ENCODE peak calls at places on chromosomes 13 and 19, in nine cellular contexts. P, K, D, X, G, I, Q, C and Y are unnamed samples.

GRCh38 chr19:17329061-17329767 is 5.4 kb downstream of the ANO8 start:
- DNase-seq in D (no peak), G (no peak), X (no peak), I (no peak), Q (peak), K (no peak), C (no peak), P (peak), Y (no peak)

GRCh38 chr13:66803013-66803739 is 427.0 kb downstream of the PCDH9 start:
- DNase-seq in X (no peak), Q (no peak), P (no peak), D (no peak), I (no peak), C (no peak), G (no peak), K (no peak), Y (no peak)

GRCh38 chr13:98144501-98145350 is 1.8 kb downstream of the FARP1 start:
- DNase-seq in I (peak), P (no peak), K (no peak), X (peak), G (no peak), Q (peak), C (peak), D (no peak), Y (peak)

GRCh38 chr13:19069684-19070397 is 111.8 kb downstream of the TUBA3C start:
- DNase-seq in I (no peak), X (no peak), D (no peak), K (no peak), G (no peak), Q (no peak), C (no peak), P (no peak), Y (no peak)

GRCh38 chr19:54875506-54875905 is 1.5 kb downstream of the FCAR start:
- DNase-seq in X (no peak), K (no peak), C (no peak), D (no peak), G (no peak), P (no peak), Q (no peak), I (no peak), Y (no peak)

GRCh38 chr19:35142531-35143230 is 374 bp upstream of the FXYD7 start:
- DNase-seq in G (no peak), Q (peak), I (peak), X (no peak), C (no peak), D (no peak), P (peak), K (peak), Y (no peak)

GRCh38 chr13:74250738-74251190 is 116.6 kb upstream of the KLF12 start:
- DNase-seq in Q (no peak), I (no peak), K (no peak), G (peak), X (no peak), C (peak), P (no peak), D (no peak), Y (no peak)

GRCh38 chr13:43087960-43088580 is 64.7 kb downstream of the DNAJC15 start:
- DNase-seq in D (no peak), C (peak), K (no peak), P (no peak), X (no peak), Q (no peak), G (no peak), I (no peak), Y (no peak)

GRCh38 chr13:36673838-36674326 is at the start of gene SERTM1:
- DNase-seq in X (no peak), C (peak), D (no peak), I (peak), G (no peak), Q (peak), K (no peak), P (no peak), Y (no peak)

GRCh38 chr13:99312493-99312883 is 5.3 kb upstream of the GPR183 start:
- DNase-seq in P (no peak), I (no peak), C (peak), K (no peak), G (peak), D (peak), Q (no peak), X (no peak), Y (no peak)

GRCh38 chr13:44117351-44117750 is 237.6 kb downstream of the LACC1 start:
- DNase-seq in I (no peak), G (no peak), K (no peak), D (no peak), P (no peak), C (no peak), X (no peak), Q (no peak), Y (no peak)

GRCh38 chr19:39671739-39672363 is 16.1 kb downstream of the LGALS16 start:
- DNase-seq in K (peak), C (peak), D (no peak), G (peak), P (peak), Q (peak), X (peak), I (peak), Y (peak)

GRCh38 chr19:2974342-2974932 is 2.9 kb upstream of the TLE6 start:
- DNase-seq in I (no peak), X (no peak), G (no peak), P (no peak), D (no peak), Q (no peak), C (peak), K (peak), Y (no peak)

GRCh38 chr13:100333141-100333540 is 244.2 kb downstream of the PCCA start:
- DNase-seq in K (no peak), G (no peak), P (no peak), Q (no peak), C (no peak), X (no peak), I (no peak), D (no peak), Y (no peak)

GRCh38 chr19:11973020-11973810 is 8.4 kb downstream of the ZNF763 start:
- DNase-seq in P (no peak), G (no peak), X (no peak), I (no peak), K (no peak), Q (no peak), C (no peak), D (no peak), Y (no peak)

GRCh38 chr13:113589251-113589960 is 4.9 kb downstream of the TFDP1 start:
- DNase-seq in X (no peak), P (no peak), K (no peak), Q (no peak), D (peak), I (no peak), C (no peak), G (no peak), Y (no peak)

GRCh38 chr13:29978211-29978610 is 127.8 kb upstream of the UBL3 start:
- DNase-seq in C (peak), X (no peak), D (no peak), P (no peak), I (no peak), K (no peak), Q (no peak), G (no peak), Y (no peak)

GRCh38 chr13:74573654-74574053 is 439.4 kb upstream of the KLF12 start:
- DNase-seq in P (no peak), Q (peak), G (no peak), D (no peak), I (no peak), C (no peak), X (no peak), K (peak), Y (no peak)

GRCh38 chr19:1904385-1905070 is 671 bp upstream of the ADAT3 start:
- DNase-seq in D (no peak), I (no peak), Q (peak), G (no peak), X (no peak), P (no peak), C (no peak), K (no peak), Y (peak)

GRCh38 chr19:50721441-50722137 is 1.6 kb upstream of the CLEC11A start:
- DNase-seq in I (no peak), P (no peak), K (no peak), Q (no peak), D (no peak), X (no peak), G (no peak), C (no peak), Y (no peak)

GRCh38 chr19:45171211-45171623 is 6.8 kb downstream of the TRAPPC6A start:
- DNase-seq in P (peak), X (no peak), C (no peak), Q (no peak), D (no peak), I (no peak), G (no peak), K (peak), Y (no peak)

GRCh38 chr19:12664406-12665280 is 1.9 kb downstream of the MAN2B1 start:
- DNase-seq in C (peak), G (no peak), X (no peak), D (no peak), Q (peak), K (no peak), I (no peak), P (no peak), Y (no peak)

GRCh38 chr19:17011485-17011884 is 15.1 kb downstream of the CPAMD8 start:
- DNase-seq in D (no peak), C (no peak), G (no peak), P (no peak), I (no peak), X (no peak), Q (no peak), K (no peak), Y (no peak)

GRCh38 chr19:32373614-32374295 is 28.3 kb downstream of the ZNF507 start:
- DNase-seq in Q (no peak), C (peak), P (no peak), K (no peak), D (no peak), G (peak), X (peak), I (no peak), Y (peak)

GRCh38 chr19:30227071-30227621 is 145.0 kb upstream of the ZNF536 start:
- DNase-seq in P (no peak), G (no peak), C (no peak), I (peak), Q (no peak), D (no peak), X (no peak), K (no peak), Y (no peak)

GRCh38 chr19:49677232-49677881 is at the start of gene PRMT1:
- DNase-seq in K (peak), D (no peak), G (no peak), Q (peak), P (peak), X (no peak), C (no peak), I (peak), Y (no peak)

GRCh38 chr19:19662866-19663291 is 597 bp downstream of the ATP13A1 start:
- DNase-seq in P (no peak), Q (no peak), D (no peak), K (no peak), I (no peak), G (no peak), X (no peak), C (peak), Y (no peak)

GRCh38 chr13:109704771-109705628 is 81.4 kb downstream of the IRS2 start:
- DNase-seq in C (peak), P (no peak), D (peak), Q (no peak), K (no peak), G (no peak), X (no peak), I (no peak), Y (peak)

GRCh38 chr13:75411924-75412537 is 69.9 kb downstream of the TBC1D4 start:
- DNase-seq in D (no peak), P (no peak), G (no peak), K (no peak), Q (no peak), X (no peak), I (no peak), C (no peak), Y (no peak)